ENCODE peak calls at places on chromosomes 2 and 18, in six cellular contexts. C is ELF-1, I is cerebellar cortex, X is NCI-H2081 treated with DMSO at 0.1 percent for 48 hours, T is lung microvascular endothelial cell, M is AG04449. O is an unnamed sample.

GRCh38 chr2:146412625-146413024 is 1432.2 kb upstream of the ACVR2A start:
- DNase-seq in C (peak), I (peak), X (no peak), T (no peak), M (no peak), O (peak)

GRCh38 chr2:186474196-186474595 is 11.9 kb upstream of the ZC3H15 start:
- DNase-seq in C (no peak), I (no peak), X (no peak), T (no peak), M (no peak), O (no peak)

GRCh38 chr2:217430916-217431576 is 571.2 kb upstream of the TNP1 start:
- DNase-seq in C (no peak), I (no peak), X (no peak), T (no peak), M (no peak), O (no peak)

GRCh38 chr2:47072728-47073191 is 82.3 kb downstream of the STPG4 start:
- DNase-seq in C (no peak), I (no peak), X (no peak), T (no peak), M (no peak), O (no peak)

GRCh38 chr2:228541794-228542193 is 360.3 kb upstream of the SPHKAP start:
- DNase-seq in C (no peak), I (no peak), X (no peak), T (peak), M (no peak), O (no peak)

GRCh38 chr2:64403426-64403825 is 50.5 kb upstream of the LGALSL start:
- DNase-seq in C (no peak), I (no peak), X (no peak), T (no peak), M (no peak), O (no peak)

GRCh38 chr18:12540751-12541150 is 117.2 kb downstream of the SPIRE1 start:
- DNase-seq in C (no peak), I (no peak), X (no peak), T (no peak), M (no peak), O (no peak)

GRCh38 chr18:25825066-25825465 is 265.3 kb downstream of the SS18 start:
- DNase-seq in C (peak), I (no peak), X (no peak), T (no peak), M (no peak), O (no peak)

GRCh38 chr2:152762202-152762601 is 43.8 kb downstream of the ARL6IP6 start:
- DNase-seq in C (no peak), I (no peak), X (no peak), T (no peak), M (peak), O (no peak)

GRCh38 chr18:41731887-41732286 is 223.1 kb upstream of the PIK3C3 start:
- DNase-seq in C (no peak), I (no peak), X (no peak), T (no peak), M (no peak), O (no peak)

GRCh38 chr2:121804340-121804739 is 48.9 kb downstream of the TSN start:
- DNase-seq in C (peak), I (no peak), X (peak), T (peak), M (no peak), O (peak)

GRCh38 chr2:196170202-196170680 is 1.1 kb downstream of the STK17B start:
- DNase-seq in C (peak), I (no peak), X (no peak), T (peak), M (no peak), O (peak)